ENCODE peak calls at places on chromosomes 6 and 20, in nine cellular contexts. A is HEK293T; X is effector memory CD8-positive, alpha-beta T cell; Z is tibial artery; K is stromal cell of bone marrow; M is AG08395; B is activated gamma-delta T cell treated with Interleukin-2 at 50 U/mL for 16 hours; O is Peyer's patch; L is aorta. J is an unnamed sample.

GRCh38 chr6:12653396-12653910 is 63.1 kb upstream of the PHACTR1 start:
- DNase-seq in A (no peak), X (no peak), Z (no peak), K (no peak), M (no peak), B (no peak), O (no peak), L (no peak), J (no peak)

GRCh38 chr6:48111143-48111506 is at the start of gene PTCHD4:
- DNase-seq in A (peak; percentile 10), X (no peak), Z (no peak), K (peak; percentile 38), M (peak; percentile 31), B (no peak), O (no peak), L (no peak), J (peak; percentile 7)

GRCh38 chr6:43695078-43695966 is 7.7 kb upstream of the MRPS18A start:
- DNase-seq in A (no peak), X (no peak), Z (no peak), K (no peak), M (no peak), B (no peak), O (peak; percentile 75), L (no peak), J (no peak)

GRCh38 chr20:208937-209566 is 18.0 kb upstream of the DEFB129 start:
- DNase-seq in A (peak; percentile 40), X (peak; percentile 2), Z (no peak), K (peak; percentile 44), M (peak; percentile 63), B (no peak), O (no peak), L (no peak), J (peak; percentile 42)

GRCh38 chr6:23659125-23659524 is 466.9 kb upstream of the NRSN1 start:
- DNase-seq in A (peak; percentile 18), X (no peak), Z (no peak), K (peak; percentile 14), M (peak; percentile 4), B (no peak), O (no peak), L (no peak), J (no peak)

GRCh38 chr20:20888273-20888656 is 175.8 kb upstream of the RALGAPA2 start:
- DNase-seq in A (no peak), X (no peak), Z (no peak), K (no peak), M (no peak), B (no peak), O (no peak), L (no peak), J (no peak)

GRCh38 chr20:61251529-61252393 is at the start of gene CDH4:
- DNase-seq in A (peak; percentile 56), X (no peak), Z (no peak), K (no peak), M (peak; percentile 19), B (no peak), O (peak; percentile 33), L (no peak), J (no peak)

GRCh38 chr6:46381057-46381456 is 110.2 kb downstream of the RCAN2 start:
- DNase-seq in A (no peak), X (no peak), Z (no peak), K (no peak), M (no peak), B (no peak), O (no peak), L (no peak), J (no peak)

GRCh38 chr6:121540210-121540609 is 104.8 kb downstream of the GJA1 start:
- DNase-seq in A (no peak), X (no peak), Z (no peak), K (no peak), M (no peak), B (no peak), O (no peak), L (no peak), J (no peak)

GRCh38 chr6:134739299-134740090 is 210.4 kb downstream of the ALDH8A1 start:
- DNase-seq in A (no peak), X (no peak), Z (no peak), K (no peak), M (no peak), B (no peak), O (no peak), L (no peak), J (no peak)

J was measured in AG09309.